ENCODE peak calls at places on chromosomes 4 and X, in nine cellular contexts. B, A, S, P, Q, X, G, R and M are unnamed samples.

GRCh38 chrX:30308263-30309138 is 689 bp downstream of the NR0B1 start:
- DNase-seq in B (no peak), A (no peak), S (no peak), P (no peak), Q (peak), X (peak), G (no peak), R (peak), M (peak)

GRCh38 chr4:42708625-42709024 is 51.7 kb upstream of the ATP8A1 start:
- DNase-seq in B (no peak), A (no peak), S (no peak), P (no peak), Q (no peak), X (no peak), G (no peak), R (no peak), M (no peak)

GRCh38 chr4:2714071-2714770 is 41.9 kb downstream of the TNIP2 start:
- DNase-seq in B (no peak), A (no peak), S (peak), P (peak), Q (peak), X (no peak), G (no peak), R (no peak), M (no peak)

GRCh38 chr4:100290585-100290984 is 100.3 kb upstream of the DDIT4L start:
- DNase-seq in B (no peak), A (peak), S (no peak), P (peak), Q (no peak), X (no peak), G (no peak), R (no peak), M (no peak)

GRCh38 chr4:49032440-49033161 is 46.5 kb downstream of the CWH43 start:
- DNase-seq in B (no peak), A (peak), S (no peak), P (no peak), Q (no peak), X (no peak), G (peak), R (no peak), M (peak)

GRCh38 chr4:33924239-33924638 is 2320.1 kb downstream of the ARAP2 start:
- DNase-seq in B (peak), A (peak), S (no peak), P (peak), Q (peak), X (peak), G (no peak), R (no peak), M (no peak)

GRCh38 chr4:77599378-77599777 is 6.2 kb upstream of the CXCL13 start:
- DNase-seq in B (peak), A (peak), S (no peak), P (no peak), Q (no peak), X (peak), G (peak), R (no peak), M (peak)

GRCh38 chr4:61921890-61922289 is 721.8 kb downstream of the ADGRL3 start:
- DNase-seq in B (no peak), A (no peak), S (no peak), P (no peak), Q (no peak), X (no peak), G (peak), R (no peak), M (no peak)

GRCh38 chrX:13419276-13419675 is 99.4 kb upstream of the ATXN3L start:
- DNase-seq in B (no peak), A (no peak), S (no peak), P (no peak), Q (no peak), X (no peak), G (no peak), R (no peak), M (no peak)

GRCh38 chr4:793109-793861 is 32.6 kb downstream of the CPLX1 start:
- DNase-seq in B (no peak), A (no peak), S (no peak), P (no peak), Q (no peak), X (peak), G (no peak), R (no peak), M (no peak)

GRCh38 chr4:95465010-95465409 is 83.8 kb downstream of the UNC5C start:
- DNase-seq in B (no peak), A (no peak), S (no peak), P (no peak), Q (no peak), X (no peak), G (no peak), R (no peak), M (no peak)

GRCh38 chr4:157706134-157706533 is 466.7 kb downstream of the GASK1B start:
- DNase-seq in B (no peak), A (no peak), S (no peak), P (no peak), Q (no peak), X (no peak), G (no peak), R (no peak), M (peak)

GRCh38 chr4:6621556-6621927 is 18.9 kb upstream of the MRFAP1 start:
- DNase-seq in B (no peak), A (no peak), S (no peak), P (no peak), Q (peak), X (peak), G (no peak), R (no peak), M (no peak)

GRCh38 chr4:86818845-86819244 is 30.3 kb downstream of the SLC10A6 start:
- DNase-seq in B (no peak), A (no peak), S (no peak), P (no peak), Q (no peak), X (no peak), G (peak), R (no peak), M (no peak)

GRCh38 chr4:7581477-7581876 is 146.7 kb upstream of the PSAPL1 start:
- DNase-seq in B (peak), A (no peak), S (no peak), P (no peak), Q (no peak), X (peak), G (no peak), R (no peak), M (peak)

GRCh38 chrX:100994352-100995281 is 25.1 kb downstream of the ARL13A start:
- DNase-seq in B (no peak), A (peak), S (no peak), P (peak), Q (no peak), X (peak), G (peak), R (peak), M (peak)